ENCODE peak calls at places on chromosomes 16 and 17, in eight cellular contexts. B is SJSA1, T is foreskin keratinocyte, D is gastrocnemius medialis, W is upper lobe of right lung, A is uterus, U is fibroblast of lung, K is aorta. N is an unnamed sample.

GRCh38 chr17:78817123-78817522 is 23.5 kb downstream of the USP36 start:
- DNase-seq in B (no peak), T (no peak), D (no peak), W (no peak), A (no peak), U (no peak), K (no peak), N (no peak)

GRCh38 chr17:36460265-36460937 is 26.1 kb upstream of the ZNHIT3 start:
- DNase-seq in B (no peak), T (no peak), D (no peak), W (no peak), A (no peak), U (no peak), K (no peak), N (no peak)

GRCh38 chr17:42051645-42052044 is 1.2 kb upstream of the C17orf113 start:
- DNase-seq in B (no peak), T (no peak), D (no peak), W (no peak), A (no peak), U (no peak), K (no peak), N (no peak)

GRCh38 chr16:2614761-2615191 is 67.5 kb upstream of the KCTD5 start:
- DNase-seq in B (no peak), T (no peak), D (no peak), W (peak; percentile 51), A (no peak), U (no peak), K (peak; percentile 11), N (no peak)

GRCh38 chr17:17130077-17130844 is 75.9 kb downstream of the PLD6 start:
- DNase-seq in B (no peak), T (no peak), D (no peak), W (no peak), A (no peak), U (no peak), K (no peak), N (no peak)

GRCh38 chr17:37489197-37490001 is at the start of gene DUSP14:
- DNase-seq in B (peak; percentile 65), T (no peak), D (peak; percentile 69), W (peak; percentile 89), A (peak; percentile 69), U (peak; percentile 75), K (peak; percentile 77), N (peak; percentile 90)

GRCh38 chr17:76523084-76524037 is 14.1 kb downstream of the CYGB start:
- DNase-seq in B (peak; percentile 80), T (no peak), D (peak; percentile 54), W (peak; percentile 90), A (peak; percentile 68), U (peak; percentile 30), K (peak; percentile 80), N (peak; percentile 89)

GRCh38 chr17:41785091-41785875 is 1.2 kb downstream of the JUP start:
- DNase-seq in B (no peak), T (no peak), D (no peak), W (no peak), A (no peak), U (peak; percentile 29), K (no peak), N (no peak)

GRCh38 chr16:69405757-69406156 is 18.7 kb upstream of the CYB5B start:
- DNase-seq in B (no peak), T (no peak), D (no peak), W (no peak), A (no peak), U (no peak), K (no peak), N (no peak)

GRCh38 chr16:23642246-23642774 is 1.0 kb downstream of the DCTN5 start:
- DNase-seq in B (no peak), T (no peak), D (no peak), W (no peak), A (no peak), U (no peak), K (no peak), N (no peak)

GRCh38 chr16:1407749-1408148 is 6.8 kb downstream of the UNKL start:
- DNase-seq in B (no peak), T (no peak), D (no peak), W (no peak), A (no peak), U (peak; percentile 44), K (no peak), N (no peak)

GRCh38 chr16:4016648-4017047 is 99.6 kb downstream of the ADCY9 start:
- DNase-seq in B (no peak), T (no peak), D (no peak), W (no peak), A (no peak), U (peak; percentile 7), K (no peak), N (no peak)

GRCh38 chr17:27446569-27447301 is 9.5 kb upstream of the KSR1 start:
- DNase-seq in B (peak; percentile 9), T (no peak), D (no peak), W (no peak), A (no peak), U (peak; percentile 98), K (no peak), N (peak; percentile 80)

GRCh38 chr17:5705081-5705875 is 121.0 kb upstream of the NLRP1 start:
- DNase-seq in B (no peak), T (no peak), D (no peak), W (no peak), A (no peak), U (no peak), K (no peak), N (peak; percentile 28)

GRCh38 chr16:9033125-9033830 is 58.2 kb upstream of the HAPSTR1 start:
- DNase-seq in B (peak; percentile 44), T (no peak), D (no peak), W (no peak), A (peak; percentile 29), U (peak; percentile 69), K (no peak), N (peak; percentile 45)

GRCh38 chr16:25155553-25156460 is 44.3 kb downstream of the LCMT1 start:
- DNase-seq in B (no peak), T (no peak), D (no peak), W (no peak), A (no peak), U (peak; percentile 72), K (no peak), N (peak; percentile 29)

GRCh38 chr17:31156326-31156725 is 61.5 kb downstream of the NF1 start:
- DNase-seq in B (no peak), T (no peak), D (no peak), W (no peak), A (no peak), U (peak; percentile 90), K (no peak), N (peak; percentile 31)

GRCh38 chr17:379531-380200 is 27.1 kb upstream of the RPH3AL start:
- DNase-seq in B (no peak), T (peak; percentile 74), D (no peak), W (peak; percentile 34), A (no peak), U (no peak), K (no peak), N (no peak)

GRCh38 chr17:10216213-10216982 is 18.0 kb upstream of the GAS7 start:
- DNase-seq in B (no peak), T (no peak), D (no peak), W (no peak), A (no peak), U (no peak), K (no peak), N (peak; percentile 2)

GRCh38 chr17:79953335-79953734 is 82.3 kb downstream of the TBC1D16 start:
- DNase-seq in B (no peak), T (no peak), D (no peak), W (no peak), A (no peak), U (no peak), K (no peak), N (no peak)

GRCh38 chr17:4721203-4722135 is 9.8 kb upstream of the MED11 start:
- DNase-seq in B (no peak), T (no peak), D (no peak), W (peak; percentile 83), A (no peak), U (peak; percentile 60), K (no peak), N (no peak)

GRCh38 chr16:11632455-11632921 is 35.8 kb upstream of the SNN start:
- DNase-seq in B (peak; percentile 77), T (no peak), D (no peak), W (peak; percentile 84), A (peak; percentile 71), U (peak; percentile 91), K (peak; percentile 89), N (no peak)
- H3K27ac ChIP-seq in B (peak overlapping the region; percentile 54), T (no peak overlapping the region), D (no peak overlapping the region), W (peak overlapping the region; percentile 74), A (peak overlapping the region; percentile 82), U (peak overlapping the region; percentile 75), K (no peak overlapping the region), N (no peak overlapping the region)

DNA sequence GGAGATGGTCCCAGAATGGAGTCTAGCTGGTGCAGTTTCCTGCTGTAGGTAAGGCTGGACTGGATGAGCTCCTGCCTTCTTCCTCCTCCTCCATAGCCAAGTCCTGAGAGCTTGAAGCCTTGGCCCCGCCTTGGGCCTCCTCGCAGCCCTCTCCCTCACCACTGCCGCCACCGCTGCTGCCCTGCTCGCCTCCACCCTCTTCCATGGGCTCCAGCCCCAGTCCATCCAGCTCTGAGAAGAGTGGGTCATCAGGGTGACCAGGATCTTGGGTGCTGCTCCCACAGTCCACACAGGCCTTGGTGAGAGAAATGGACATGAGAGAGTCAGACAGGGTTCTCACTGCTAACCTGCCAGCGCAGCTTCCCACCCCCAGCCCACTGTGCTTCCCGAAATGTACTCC is 11.2 kb downstream of the PER1 start:
- DNase-seq in B (no peak), T (no peak), D (no peak), W (no peak), A (no peak), U (no peak), K (peak; percentile 47), N (no peak)
- H3K27ac ChIP-seq in B (no peak overlapping the region), T (no peak overlapping the region), D (peak overlapping the region; percentile 100), W (no peak overlapping the region), A (peak overlapping the region; percentile 80), U (no peak overlapping the region), K (no peak overlapping the region), N (no peak overlapping the region)

GRCh38 chr17:67401106-67401505 is 24.0 kb downstream of the PITPNC1 start:
- DNase-seq in B (no peak), T (no peak), D (no peak), W (no peak), A (no peak), U (no peak), K (no peak), N (no peak)
- H3K27ac ChIP-seq in B (no peak overlapping the region), T (no peak overlapping the region), D (peak overlapping the region; percentile 45), W (no peak overlapping the region), A (no peak overlapping the region), U (no peak overlapping the region), K (no peak overlapping the region), N (no peak overlapping the region)

GRCh38 chr16:50304467-50305440 is 38.4 kb downstream of the ADCY7 start:
- DNase-seq in B (no peak), T (no peak), D (no peak), W (peak; percentile 62), A (peak; percentile 9), U (no peak), K (peak; percentile 44), N (no peak)

GRCh38 chr16:50303605-50304466 is 37.5 kb downstream of the ADCY7 start:
- DNase-seq in B (peak; percentile 100), T (no peak), D (no peak), W (peak; percentile 81), A (peak; percentile 10), U (peak; percentile 86), K (peak; percentile 46), N (no peak)

GRCh38 chr16:50302472-50303005 is 36.2 kb downstream of the ADCY7 start:
- DNase-seq in B (no peak), T (no peak), D (no peak), W (peak; percentile 56), A (peak; percentile 7), U (no peak), K (peak; percentile 34), N (no peak)

GRCh38 chr16:50301626-50302471 is 35.5 kb downstream of the ADCY7 start:
- DNase-seq in B (peak; percentile 76), T (no peak), D (no peak), W (peak; percentile 68), A (no peak), U (peak; percentile 91), K (peak; percentile 70), N (no peak)

GRCh38 chr16:50303041-50303604 is 36.8 kb downstream of the ADCY7 start:
- DNase-seq in B (peak; percentile 87), T (no peak), D (no peak), W (peak; percentile 53), A (peak; percentile 5), U (peak; percentile 84), K (peak; percentile 25), N (no peak)
- H3K27ac ChIP-seq in B (peak overlapping the region; percentile 95), T (no peak overlapping the region), D (no peak overlapping the region), W (peak overlapping the region; percentile 71), A (no peak overlapping the region), U (peak overlapping the region; percentile 84), K (no peak overlapping the region), N (no peak overlapping the region)